ENCODE peak calls at places on chromosome 15, in four cellular contexts. One of them, this sample, is unnamed.

GRCh38 chr15:59335197-59335786 is 37.4 kb downstream of the MYO1E start:
- DNase-seq in uterus: no peak
- DNase-seq in colonic mucosa: no peak
- DNase-seq in stomach: no peak
- DNase-seq in this sample: no peak

GRCh38 chr15:80596521-80596976 is 98.6 kb upstream of the ABHD17C start:
- DNase-seq in uterus: no peak
- DNase-seq in colonic mucosa: peak; percentile 54
- DNase-seq in stomach: peak; percentile 49
- DNase-seq in this sample: no peak

GRCh38 chr15:48318131-48318530 is 13.1 kb upstream of the DUT start:
- DNase-seq in uterus: no peak
- DNase-seq in colonic mucosa: no peak
- DNase-seq in stomach: no peak
- DNase-seq in this sample: no peak

GRCh38 chr15:44102675-44103254 is 92.3 kb downstream of the FRMD5 start:
- DNase-seq in uterus: no peak
- DNase-seq in colonic mucosa: no peak
- DNase-seq in stomach: peak; percentile 34
- DNase-seq in this sample: peak; percentile 63

GRCh38 chr15:77031376-77032050 is 36.6 kb downstream of the PSTPIP1 start:
- DNase-seq in uterus: peak; percentile 9
- DNase-seq in colonic mucosa: peak; percentile 30
- DNase-seq in stomach: peak; percentile 25
- DNase-seq in this sample: no peak

GRCh38 chr15:61051570-61052031 is 177.5 kb downstream of the RORA start:
- DNase-seq in uterus: peak; percentile 33
- DNase-seq in colonic mucosa: peak; percentile 25
- DNase-seq in stomach: no peak
- DNase-seq in this sample: peak; percentile 24

GRCh38 chr15:40633178-40633577 is 39.1 kb downstream of the KNL1 start:
- DNase-seq in uterus: no peak
- DNase-seq in colonic mucosa: no peak
- DNase-seq in stomach: no peak
- DNase-seq in this sample: no peak

GRCh38 chr15:66400351-66400774 is 13.7 kb downstream of the MAP2K1 start:
- DNase-seq in uterus: no peak
- DNase-seq in colonic mucosa: no peak
- DNase-seq in stomach: no peak
- DNase-seq in this sample: no peak

GRCh38 chr15:39602143-39602542 is 21.3 kb downstream of the THBS1 start:
- DNase-seq in uterus: no peak
- DNase-seq in colonic mucosa: no peak
- DNase-seq in stomach: no peak
- DNase-seq in this sample: no peak

GRCh38 chr15:80760971-80761370 is 18.2 kb upstream of the CEMIP start:
- DNase-seq in uterus: no peak
- DNase-seq in colonic mucosa: no peak
- DNase-seq in stomach: no peak
- DNase-seq in this sample: no peak

GRCh38 chr15:88636654-88637053 is 2.2 kb upstream of the ISG20 start:
- DNase-seq in uterus: no peak
- DNase-seq in colonic mucosa: no peak
- DNase-seq in stomach: no peak
- DNase-seq in this sample: no peak

GRCh38 chr15:41263891-41264351 is 32.9 kb downstream of the CHP1 start:
- DNase-seq in uterus: no peak
- DNase-seq in colonic mucosa: no peak
- DNase-seq in stomach: no peak
- DNase-seq in this sample: no peak

GRCh38 chr15:40597024-40597423 is 3.0 kb downstream of the KNL1 start:
- DNase-seq in uterus: no peak
- DNase-seq in colonic mucosa: no peak
- DNase-seq in stomach: no peak
- DNase-seq in this sample: no peak

GRCh38 chr15:29322407-29322806 is 52.8 kb upstream of the NSMCE3 start:
- DNase-seq in uterus: no peak
- DNase-seq in colonic mucosa: no peak
- DNase-seq in stomach: no peak
- DNase-seq in this sample: no peak

GRCh38 chr15:71565636-71566160 is 244.7 kb upstream of the NR2E3 start:
- DNase-seq in uterus: no peak
- DNase-seq in colonic mucosa: no peak
- DNase-seq in stomach: no peak
- DNase-seq in this sample: no peak

GRCh38 chr15:40255033-40255432 is 16.2 kb downstream of the PAK6 start:
- DNase-seq in uterus: no peak
- DNase-seq in colonic mucosa: no peak
- DNase-seq in stomach: no peak
- DNase-seq in this sample: no peak

GRCh38 chr15:41042851-41043250 is 73.2 kb downstream of the INO80 start:
- DNase-seq in uterus: no peak
- DNase-seq in colonic mucosa: no peak
- DNase-seq in stomach: no peak
- DNase-seq in this sample: no peak

GRCh38 chr15:40069178-40070165 is 30.5 kb upstream of the SRP14 start:
- DNase-seq in uterus: peak; percentile 72
- DNase-seq in colonic mucosa: peak; percentile 95
- DNase-seq in stomach: peak; percentile 99
- DNase-seq in this sample: peak; percentile 95

GRCh38 chr15:94086360-94086759 is 145.0 kb upstream of the MCTP2 start:
- DNase-seq in uterus: no peak
- DNase-seq in colonic mucosa: no peak
- DNase-seq in stomach: no peak
- DNase-seq in this sample: no peak

GRCh38 chr15:70569718-70570231 is 193.6 kb downstream of the UACA start:
- DNase-seq in uterus: no peak
- DNase-seq in colonic mucosa: no peak
- DNase-seq in stomach: no peak
- DNase-seq in this sample: no peak

GRCh38 chr15:39919740-39920509 is at the start of gene GPR176:
- DNase-seq in uterus: peak; percentile 36
- DNase-seq in colonic mucosa: peak; percentile 26
- DNase-seq in stomach: no peak
- DNase-seq in this sample: peak; percentile 16

GRCh38 chr15:99967841-99968371 is 234.7 kb upstream of the LYSMD4 start:
- DNase-seq in uterus: no peak
- DNase-seq in colonic mucosa: no peak
- DNase-seq in stomach: peak; percentile 18
- DNase-seq in this sample: peak; percentile 16

GRCh38 chr15:100733088-100733487 is 130.7 kb downstream of the ASB7 start:
- DNase-seq in uterus: no peak
- DNase-seq in colonic mucosa: no peak
- DNase-seq in stomach: no peak
- DNase-seq in this sample: peak; percentile 85

GRCh38 chr15:100083572-100083971 is 258.2 kb downstream of the ADAMTS17 start:
- DNase-seq in uterus: no peak
- DNase-seq in colonic mucosa: no peak
- DNase-seq in stomach: no peak
- DNase-seq in this sample: no peak

GRCh38 chr15:40932146-40932545 is 3.0 kb downstream of the DLL4 start:
- DNase-seq in uterus: no peak
- DNase-seq in colonic mucosa: peak; percentile 50
- DNase-seq in stomach: no peak
- DNase-seq in this sample: no peak

GRCh38 chr15:94793641-94794040 is 562.3 kb downstream of the MCTP2 start:
- DNase-seq in uterus: no peak
- DNase-seq in colonic mucosa: no peak
- DNase-seq in stomach: no peak
- DNase-seq in this sample: no peak

GRCh38 chr15:27222479-27222878 is 251.5 kb downstream of the GABRG3 start:
- DNase-seq in uterus: no peak
- DNase-seq in colonic mucosa: no peak
- DNase-seq in stomach: no peak
- DNase-seq in this sample: no peak

GRCh38 chr15:60208708-60209107 is 189.1 kb downstream of the ANXA2 start:
- DNase-seq in uterus: no peak
- DNase-seq in colonic mucosa: no peak
- DNase-seq in stomach: no peak
- DNase-seq in this sample: no peak

GRCh38 chr15:51280838-51281237 is 57.6 kb downstream of the CYP19A1 start:
- DNase-seq in uterus: no peak
- DNase-seq in colonic mucosa: no peak
- DNase-seq in stomach: no peak
- DNase-seq in this sample: no peak

GRCh38 chr15:100726426-100727190 is 124.2 kb downstream of the ASB7 start:
- DNase-seq in uterus: no peak
- DNase-seq in colonic mucosa: peak; percentile 2
- DNase-seq in stomach: no peak
- DNase-seq in this sample: no peak

GRCh38 chr15:100559330-100559729 is 30.6 kb upstream of the CERS3 start:
- DNase-seq in uterus: no peak
- DNase-seq in colonic mucosa: peak; percentile 32
- DNase-seq in stomach: peak; percentile 28
- DNase-seq in this sample: peak; percentile 46

GRCh38 chr15:40702077-40702476 is 7.1 kb downstream of the RAD51 start:
- DNase-seq in uterus: no peak
- DNase-seq in colonic mucosa: no peak
- DNase-seq in stomach: no peak
- DNase-seq in this sample: no peak

GRCh38 chr15:68091743-68092142 is 37.6 kb downstream of the PIAS1 start:
- DNase-seq in uterus: no peak
- DNase-seq in colonic mucosa: no peak
- DNase-seq in stomach: no peak
- DNase-seq in this sample: no peak

GRCh38 chr15:68098465-68098864 is 44.4 kb downstream of the PIAS1 start:
- DNase-seq in uterus: no peak
- DNase-seq in colonic mucosa: no peak
- DNase-seq in stomach: no peak
- DNase-seq in this sample: no peak

GRCh38 chr15:68097029-68097428 is 42.9 kb downstream of the PIAS1 start:
- DNase-seq in uterus: no peak
- DNase-seq in colonic mucosa: no peak
- DNase-seq in stomach: no peak
- DNase-seq in this sample: no peak

GRCh38 chr15:68100194-68100593 is 46.1 kb downstream of the PIAS1 start:
- DNase-seq in uterus: no peak
- DNase-seq in colonic mucosa: no peak
- DNase-seq in stomach: no peak
- DNase-seq in this sample: no peak

DNA sequence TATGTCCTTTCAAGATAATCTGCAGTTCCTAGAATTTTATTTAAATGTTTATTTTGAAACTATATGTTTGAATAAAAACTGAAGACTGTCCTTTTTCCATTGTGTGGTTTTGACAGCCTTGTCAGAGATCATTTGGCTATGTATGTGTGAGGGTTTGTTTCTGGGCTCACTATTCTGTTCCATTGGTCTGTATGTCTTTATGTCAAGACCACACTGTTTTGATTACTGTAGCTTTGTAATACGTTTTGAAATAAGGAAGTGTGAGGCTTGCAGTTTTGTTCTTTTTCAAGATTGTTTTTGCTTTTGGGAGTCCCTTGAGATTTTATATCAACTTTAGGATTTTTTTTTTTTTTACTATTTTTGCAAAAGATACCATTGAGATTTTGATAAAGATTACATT is 42.0 kb downstream of the PIAS1 start:
- DNase-seq in uterus: no peak
- DNase-seq in colonic mucosa: no peak
- DNase-seq in stomach: no peak
- DNase-seq in this sample: no peak
- H3K4me3 ChIP-seq in uterus: no peak overlapping the region
- H3K4me3 ChIP-seq in colonic mucosa: no peak overlapping the region
- H3K4me3 ChIP-seq in stomach: no peak overlapping the region
- H3K4me3 ChIP-seq in this sample: no peak overlapping the region

DNA sequence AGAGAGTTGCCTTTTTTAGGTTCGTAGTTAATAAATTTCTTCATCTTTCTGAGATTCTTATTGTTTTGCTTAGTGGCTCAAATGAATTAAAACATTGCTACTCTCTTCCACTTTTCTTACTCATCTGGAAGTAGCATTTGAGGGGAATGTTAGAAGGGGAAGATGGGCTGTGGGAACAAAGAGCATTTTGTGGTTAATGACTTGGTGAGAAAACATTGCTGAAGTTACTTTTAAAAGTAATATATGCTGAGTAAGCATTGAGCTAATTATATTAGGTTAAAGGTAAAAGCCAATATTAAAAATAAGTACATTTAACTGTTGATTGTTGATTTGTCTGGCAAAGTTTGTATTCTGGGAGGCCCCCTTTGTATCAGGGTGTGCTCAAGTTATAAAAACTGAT is 5.7 kb downstream of the MORF4L1 start:
- DNase-seq in uterus: no peak
- DNase-seq in colonic mucosa: no peak
- DNase-seq in stomach: no peak
- DNase-seq in this sample: no peak
- H3K4me3 ChIP-seq in uterus: no peak overlapping the region
- H3K4me3 ChIP-seq in colonic mucosa: no peak overlapping the region
- H3K4me3 ChIP-seq in stomach: peak overlapping the region; percentile 80
- H3K4me3 ChIP-seq in this sample: no peak overlapping the region

GRCh38 chr15:36883705-36884355 is 216.5 kb downstream of the MEIS2 start:
- DNase-seq in uterus: peak; percentile 94
- DNase-seq in colonic mucosa: peak; percentile 87
- DNase-seq in stomach: peak; percentile 88
- DNase-seq in this sample: peak; percentile 92
- H3K4me3 ChIP-seq in uterus: peak overlapping the region; percentile 34
- H3K4me3 ChIP-seq in colonic mucosa: no peak overlapping the region
- H3K4me3 ChIP-seq in stomach: peak overlapping the region; percentile 38
- H3K4me3 ChIP-seq in this sample: peak overlapping the region; percentile 19

GRCh38 chr15:45320581-45320980 is 57.8 kb downstream of the GATM start:
- DNase-seq in uterus: no peak
- DNase-seq in colonic mucosa: no peak
- DNase-seq in stomach: no peak
- DNase-seq in this sample: no peak

GRCh38 chr15:45328663-45329062 is 49.7 kb downstream of the GATM start:
- DNase-seq in uterus: no peak
- DNase-seq in colonic mucosa: no peak
- DNase-seq in stomach: no peak
- DNase-seq in this sample: no peak

GRCh38 chr15:45326776-45327175 is 51.6 kb downstream of the GATM start:
- DNase-seq in uterus: no peak
- DNase-seq in colonic mucosa: no peak
- DNase-seq in stomach: no peak
- DNase-seq in this sample: no peak

GRCh38 chr15:45331977-45332376 is 46.4 kb downstream of the GATM start:
- DNase-seq in uterus: no peak
- DNase-seq in colonic mucosa: no peak
- DNase-seq in stomach: no peak
- DNase-seq in this sample: no peak

GRCh38 chr15:45326280-45326679 is 52.1 kb downstream of the GATM start:
- DNase-seq in uterus: no peak
- DNase-seq in colonic mucosa: no peak
- DNase-seq in stomach: no peak
- DNase-seq in this sample: no peak
- H3K4me3 ChIP-seq in uterus: no peak overlapping the region
- H3K4me3 ChIP-seq in colonic mucosa: no peak overlapping the region
- H3K4me3 ChIP-seq in stomach: no peak overlapping the region
- H3K4me3 ChIP-seq in this sample: no peak overlapping the region

GRCh38 chr15:75649848-75650247 is 2.1 kb downstream of the SNX33 start:
- DNase-seq in uterus: no peak
- DNase-seq in colonic mucosa: no peak
- DNase-seq in stomach: no peak
- DNase-seq in this sample: no peak
- H3K4me3 ChIP-seq in uterus: peak overlapping the region; percentile 30
- H3K4me3 ChIP-seq in colonic mucosa: peak overlapping the region; percentile 67
- H3K4me3 ChIP-seq in stomach: peak overlapping the region; percentile 66
- H3K4me3 ChIP-seq in this sample: peak overlapping the region; percentile 16

This sample was measured in prostate gland.